ENCODE peak calls at places on chromosomes 7 and 10, in nine cellular contexts. P is CD8-positive, alpha-beta T cell; O is cardiac muscle cell; U is aorta; X is testis; B is A673; H is H1; M is upper lobe of right lung; G is adrenal gland. R is an unnamed sample.

GRCh38 chr10:47165711-47166404 is 134.1 kb upstream of the GDF10 start:
- DNase-seq in P (peak; percentile 35), O (peak; percentile 97), U (peak; percentile 87), X (peak; percentile 36), B (peak; percentile 39), H (no peak), M (peak; percentile 80), G (peak; percentile 36), R (no peak)

GRCh38 chr10:36711371-36711770 is 414.0 kb upstream of the ANKRD30A start:
- DNase-seq in P (no peak), O (no peak), U (no peak), X (no peak), B (no peak), H (no peak), M (no peak), G (no peak), R (no peak)

GRCh38 chr10:3588346-3588745 is 196.7 kb downstream of the KLF6 start:
- DNase-seq in P (no peak), O (no peak), U (no peak), X (no peak), B (no peak), H (no peak), M (no peak), G (no peak), R (no peak)

GRCh38 chr10:108787932-108788331 is 1135.4 kb downstream of the XPNPEP1 start:
- DNase-seq in P (no peak), O (no peak), U (no peak), X (no peak), B (no peak), H (no peak), M (no peak), G (no peak), R (no peak)

GRCh38 chr10:110558034-110558433 is 9.5 kb upstream of the SMC3 start:
- DNase-seq in P (no peak), O (no peak), U (no peak), X (no peak), B (no peak), H (no peak), M (no peak), G (no peak), R (no peak)

GRCh38 chr10:91558473-91558872 is 74.4 kb downstream of the PPP1R3C start:
- DNase-seq in P (no peak), O (no peak), U (no peak), X (no peak), B (no peak), H (no peak), M (no peak), G (no peak), R (no peak)

GRCh38 chr7:70778585-70778984 is 353.4 kb upstream of the GALNT17 start:
- DNase-seq in P (no peak), O (no peak), U (no peak), X (no peak), B (no peak), H (no peak), M (no peak), G (no peak), R (no peak)

GRCh38 chr10:29344073-29344820 is 55.4 kb downstream of the LYZL1 start:
- DNase-seq in P (no peak), O (peak; percentile 53), U (no peak), X (peak; percentile 60), B (peak; percentile 14), H (no peak), M (no peak), G (peak; percentile 11), R (no peak)

GRCh38 chr7:158374586-158374985 is 213.0 kb downstream of the PTPRN2 start:
- DNase-seq in P (no peak), O (peak; percentile 21), U (peak; percentile 20), X (no peak), B (no peak), H (no peak), M (no peak), G (no peak), R (no peak)

GRCh38 chr10:132420469-132421376 is 23.7 kb downstream of the PWWP2B start:
- DNase-seq in P (no peak), O (no peak), U (no peak), X (no peak), B (no peak), H (no peak), M (peak; percentile 85), G (peak; percentile 67), R (peak; percentile 71)

GRCh38 chr10:5596611-5597341 is 69.6 kb downstream of the ASB13 start:
- DNase-seq in P (no peak), O (no peak), U (peak; percentile 72), X (no peak), B (no peak), H (no peak), M (no peak), G (no peak), R (no peak)

GRCh38 chr10:5599613-5600520 is 66.5 kb downstream of the ASB13 start:
- DNase-seq in P (no peak), O (no peak), U (peak; percentile 75), X (no peak), B (no peak), H (no peak), M (no peak), G (no peak), R (no peak)

GRCh38 chr10:5595591-5596590 is 70.5 kb downstream of the ASB13 start:
- DNase-seq in P (no peak), O (peak; percentile 71), U (peak; percentile 65), X (no peak), B (peak; percentile 60), H (no peak), M (no peak), G (no peak), R (no peak)

GRCh38 chr10:5600908-5601307 is 65.5 kb downstream of the ASB13 start:
- DNase-seq in P (no peak), O (no peak), U (no peak), X (no peak), B (no peak), H (no peak), M (no peak), G (no peak), R (no peak)

GRCh38 chr10:5598085-5598690 is 68.2 kb downstream of the ASB13 start:
- DNase-seq in P (no peak), O (no peak), U (no peak), X (no peak), B (no peak), H (no peak), M (no peak), G (no peak), R (no peak)
- H3K4me1 ChIP-seq in P (no peaks in the 10 kb centered on the region), O (peaks cover 22% of the 10 kb centered on the region), U (peaks cover 8% of the 10 kb centered on the region), X (no peaks in the 10 kb centered on the region), B (peaks cover 11% of the 10 kb centered on the region), H (no peaks in the 10 kb centered on the region), M (no peaks in the 10 kb centered on the region), G (no peaks in the 10 kb centered on the region), R (no peaks in the 10 kb centered on the region)

GRCh38 chr7:68707146-68707545 is 891.1 kb upstream of the AUTS2 start:
- DNase-seq in P (no peak), O (no peak), U (no peak), X (no peak), B (no peak), H (no peak), M (no peak), G (no peak), R (no peak)
- H3K4me1 ChIP-seq in P (no peaks in the 10 kb centered on the region), O (no peaks in the 10 kb centered on the region), U (no peaks in the 10 kb centered on the region), X (no peaks in the 10 kb centered on the region), B (peaks cover 8% of the 10 kb centered on the region), H (no peaks in the 10 kb centered on the region), M (no peaks in the 10 kb centered on the region), G (no peaks in the 10 kb centered on the region), R (no peaks in the 10 kb centered on the region)

DNA sequence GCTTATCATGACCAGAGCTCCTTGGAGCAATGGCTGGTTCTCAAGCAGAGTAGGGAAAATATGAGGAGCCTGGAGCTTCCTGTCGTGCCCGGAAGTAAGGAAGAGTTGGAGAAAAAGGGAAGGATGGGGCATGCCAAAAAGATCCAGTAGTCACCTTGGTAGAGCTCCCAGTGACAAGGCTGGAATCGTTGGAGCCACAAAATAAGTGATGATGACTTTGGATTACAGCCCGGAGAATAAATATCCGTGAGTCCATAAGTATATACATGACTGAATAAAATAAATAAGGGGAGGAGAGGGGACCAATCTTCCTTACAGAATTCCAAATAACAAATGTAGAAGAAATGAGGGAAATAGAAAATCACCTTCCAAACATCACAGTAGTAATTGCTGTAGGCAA is 29.3 kb downstream of the LMTK2 start:
- DNase-seq in P (no peak), O (no peak), U (no peak), X (no peak), B (no peak), H (no peak), M (no peak), G (no peak), R (no peak)
- H3K4me1 ChIP-seq in P (peaks cover 31% of the 10 kb centered on the region), O (peaks cover 10% of the 10 kb centered on the region), U (no peaks in the 10 kb centered on the region), X (peaks cover 22% of the 10 kb centered on the region), B (peaks cover 16% of the 10 kb centered on the region), H (peaks cover 9% of the 10 kb centered on the region), M (peaks cover 30% of the 10 kb centered on the region), G (peaks cover 31% of the 10 kb centered on the region), R (peaks cover 44% of the 10 kb centered on the region)

GRCh38 chr10:113849946-113850345 is 3.9 kb downstream of the DCLRE1A start:
- DNase-seq in P (no peak), O (no peak), U (no peak), X (no peak), B (peak; percentile 55), H (no peak), M (no peak), G (no peak), R (no peak)
- H3K4me1 ChIP-seq in P (peaks cover 20% of the 10 kb centered on the region), O (peaks cover 10% of the 10 kb centered on the region), U (no peaks in the 10 kb centered on the region), X (no peaks in the 10 kb centered on the region), B (peaks cover 16% of the 10 kb centered on the region), H (peaks cover 2% of the 10 kb centered on the region), M (peaks cover 24% of the 10 kb centered on the region), G (no peaks in the 10 kb centered on the region), R (peaks cover 29% of the 10 kb centered on the region)

GRCh38 chr7:78448915-78449314 is 650.3 kb downstream of the PHTF2 start:
- DNase-seq in P (no peak), O (no peak), U (no peak), X (no peak), B (no peak), H (no peak), M (no peak), G (no peak), R (no peak)

GRCh38 chr7:78443811-78444210 is 645.2 kb downstream of the PHTF2 start:
- DNase-seq in P (no peak), O (no peak), U (no peak), X (no peak), B (no peak), H (no peak), M (no peak), G (no peak), R (no peak)

GRCh38 chr7:78441737-78442136 is 643.2 kb downstream of the PHTF2 start:
- DNase-seq in P (no peak), O (no peak), U (no peak), X (no peak), B (no peak), H (no peak), M (no peak), G (no peak), R (no peak)

GRCh38 chr7:78438433-78438832 is 639.9 kb downstream of the PHTF2 start:
- DNase-seq in P (no peak), O (no peak), U (no peak), X (no peak), B (peak; percentile 4), H (no peak), M (no peak), G (no peak), R (peak; percentile 10)

GRCh38 chr7:78444267-78444666 is 645.7 kb downstream of the PHTF2 start:
- DNase-seq in P (no peak), O (no peak), U (no peak), X (no peak), B (no peak), H (no peak), M (no peak), G (no peak), R (no peak)
- H3K4me1 ChIP-seq in P (no peaks in the 10 kb centered on the region), O (peaks cover 29% of the 10 kb centered on the region), U (no peaks in the 10 kb centered on the region), X (no peaks in the 10 kb centered on the region), B (no peaks in the 10 kb centered on the region), H (no peaks in the 10 kb centered on the region), M (no peaks in the 10 kb centered on the region), G (no peaks in the 10 kb centered on the region), R (no peaks in the 10 kb centered on the region)

GRCh38 chr7:1234794-1235500 is 2.3 kb downstream of the UNCX start:
- DNase-seq in P (no peak), O (no peak), U (no peak), X (no peak), B (peak; percentile 78), H (peak; percentile 49), M (no peak), G (no peak), R (no peak)
- H3K4me1 ChIP-seq in P (peaks cover 26% of the 10 kb centered on the region), O (no peaks in the 10 kb centered on the region), U (no peaks in the 10 kb centered on the region), X (no peaks in the 10 kb centered on the region), B (peaks cover 58% of the 10 kb centered on the region), H (peaks cover 6% of the 10 kb centered on the region), M (peaks cover 5% of the 10 kb centered on the region), G (no peaks in the 10 kb centered on the region), R (peaks cover 17% of the 10 kb centered on the region)